ENCODE peak calls at places on chromosomes 6 and 20, in five cellular contexts. V, T, E, P and F are unnamed samples.

GRCh38 chr6:142384455-142385332 is 82.9 kb downstream of the ADGRG6 start:
- DNase-seq in V (no peak), E (no peak), T (no peak), P (no peak), F (no peak)

GRCh38 chr20:57943291-57943690 is 233.5 kb upstream of the PMEPA1 start:
- DNase-seq in T (no peak), P (no peak), E (no peak), V (no peak), F (no peak)

GRCh38 chr6:134816780-134817179 is 133.1 kb downstream of the ALDH8A1 start:
- DNase-seq in P (no peak), T (no peak), V (no peak), E (no peak), F (no peak)

GRCh38 chr20:17612287-17612974 is 42.6 kb downstream of the DSTN start:
- DNase-seq in T (peak), E (no peak), V (peak), P (peak), F (peak)

GRCh38 chr6:45789238-45789637 is 226.4 kb downstream of the CLIC5 start:
- DNase-seq in P (no peak), V (no peak), E (no peak), T (no peak), F (no peak)

GRCh38 chr6:107750398-107750797 is 73.7 kb downstream of the SCML4 start:
- DNase-seq in T (no peak), V (no peak), E (no peak), P (no peak), F (no peak)

GRCh38 chr20:62754122-62754990 is 41.9 kb upstream of the MRGBP start:
- DNase-seq in P (no peak), E (no peak), V (no peak), T (peak), F (no peak)

GRCh38 chr20:40991181-40991889 is 37.3 kb upstream of the TOP1 start:
- DNase-seq in T (no peak), E (no peak), P (no peak), V (no peak), F (no peak)

GRCh38 chr6:114108119-114109002 is 137.4 kb upstream of the HDAC2 start:
- DNase-seq in V (peak), T (peak), P (no peak), E (no peak), F (no peak)

GRCh38 chr6:84835340-84835739 is 70.9 kb upstream of the TBX18 start:
- DNase-seq in V (no peak), T (no peak), E (no peak), P (no peak), F (no peak)

GRCh38 chr6:164817662-164818061 is 491.7 kb downstream of the C6orf118 start:
- DNase-seq in P (no peak), V (no peak), T (no peak), E (no peak), F (no peak)

GRCh38 chr20:561437-562231 is 18.0 kb upstream of the CSNK2A1 start:
- DNase-seq in P (no peak), V (peak), E (peak), T (peak), F (no peak)

GRCh38 chr6:17473554-17473953 is 80.2 kb downstream of the CAP2 start:
- DNase-seq in E (no peak), T (no peak), P (no peak), V (no peak), F (no peak)

GRCh38 chr20:34559311-34560140 is 1.0 kb downstream of the MAP1LC3A start:
- DNase-seq in T (peak), V (no peak), P (no peak), E (no peak), F (no peak)

GRCh38 chr6:67244037-67244436 is 1391.0 kb upstream of the ADGRB3 start:
- DNase-seq in P (no peak), V (no peak), T (no peak), E (no peak), F (no peak)

GRCh38 chr6:3231213-3232016 is 4.0 kb upstream of the TUBB2B start:
- DNase-seq in T (peak), V (peak), E (no peak), P (no peak), F (no peak)